ENCODE peak calls at places on chromosome 22, in six cellular contexts. S is A549, W is heart right ventricle, M is brain microvascular endothelial cell, L is lung, G is cardiac muscle cell. C is an unnamed sample.

GRCh38 chr22:43955883-43956286 is 643 bp downstream of the SAMM50 start:
- DNase-seq in S (no peak), W (no peak), M (no peak), L (no peak), G (peak), C (no peak)

GRCh38 chr22:37484115-37485005 is 1.8 kb downstream of the MFNG start:
- DNase-seq in S (no peak), W (peak), M (no peak), L (peak), G (no peak), C (no peak)

GRCh38 chr22:32473388-32473952 is 1.1 kb upstream of the FBXO7 start:
- DNase-seq in S (peak), W (peak), M (peak), L (no peak), G (peak), C (peak)

GRCh38 chr22:28034145-28034759 is 115.2 kb upstream of the PITPNB start:
- DNase-seq in S (no peak), W (no peak), M (no peak), L (peak), G (no peak), C (no peak)

GRCh38 chr22:30243671-30244465 is 2.7 kb downstream of the LIF start:
- DNase-seq in S (no peak), W (no peak), M (no peak), L (no peak), G (no peak), C (no peak)

GRCh38 chr22:36358533-36359171 is 29.1 kb downstream of the MYH9 start:
- DNase-seq in S (no peak), W (no peak), M (no peak), L (no peak), G (no peak), C (no peak)

GRCh38 chr22:30636226-30637077 is 871 bp downstream of the SLC35E4 start:
- DNase-seq in S (peak), W (no peak), M (no peak), L (no peak), G (no peak), C (peak)

GRCh38 chr22:37233751-37234631 is 10.1 kb downstream of the RAC2 start:
- DNase-seq in S (no peak), W (no peak), M (no peak), L (no peak), G (peak), C (no peak)

GRCh38 chr22:44870021-44870420 is 117.6 kb downstream of the ARHGAP8 start:
- DNase-seq in S (peak), W (no peak), M (no peak), L (no peak), G (peak), C (no peak)

GRCh38 chr22:45742866-45743450 is 71.3 kb downstream of the ATXN10 start:
- DNase-seq in S (peak), W (no peak), M (peak), L (peak), G (peak), C (no peak)

GRCh38 chr22:33119044-33119443 is 60.9 kb upstream of the SYN3 start:
- DNase-seq in S (no peak), W (no peak), M (no peak), L (no peak), G (no peak), C (no peak)

GRCh38 chr22:30267382-30268302 is 991 bp upstream of the OSM start:
- DNase-seq in S (no peak), W (no peak), M (no peak), L (no peak), G (no peak), C (no peak)

GRCh38 chr22:39895682-39896081 is 2.1 kb upstream of the ENTHD1 start:
- DNase-seq in S (no peak), W (no peak), M (no peak), L (no peak), G (no peak), C (no peak)

GRCh38 chr22:32607086-32607485 is 132.5 kb downstream of the FBXO7 start:
- DNase-seq in S (no peak), W (no peak), M (no peak), L (no peak), G (no peak), C (no peak)

GRCh38 chr22:28034760-28035401 is 115.8 kb upstream of the PITPNB start:
- DNase-seq in S (no peak), W (peak), M (peak), L (peak), G (peak), C (peak)

GRCh38 chr22:26585104-26585790 is 4.7 kb downstream of the TPST2 start:
- DNase-seq in S (peak), W (peak), M (peak), L (peak), G (peak), C (peak)

GRCh38 chr22:46754826-46755225 is 7.6 kb upstream of the TBC1D22A start:
- DNase-seq in S (no peak), W (no peak), M (no peak), L (no peak), G (no peak), C (no peak)
- H3K27ac ChIP-seq in S (peak), W (peak), M (no peak), L (peak), G (no peak), C (peak)

GRCh38 chr22:50150161-50151129 is 20.1 kb upstream of the PANX2 start:
- DNase-seq in S (no peak), W (no peak), M (no peak), L (no peak), G (no peak), C (no peak)

GRCh38 chr22:50145741-50146439 is 24.6 kb upstream of the PANX2 start:
- DNase-seq in S (no peak), W (no peak), M (no peak), L (no peak), G (no peak), C (no peak)

GRCh38 chr22:50146440-50147228 is 23.9 kb upstream of the PANX2 start:
- DNase-seq in S (peak), W (no peak), M (peak), L (peak), G (peak), C (peak)

GRCh38 chr22:50148991-50149721 is 21.4 kb upstream of the PANX2 start:
- DNase-seq in S (peak), W (no peak), M (peak), L (peak), G (peak), C (peak)

GRCh38 chr22:50148166-50148500 is 22.4 kb upstream of the PANX2 start:
- DNase-seq in S (no peak), W (no peak), M (no peak), L (no peak), G (no peak), C (no peak)
- H3K27ac ChIP-seq in S (no peak), W (no peak), M (no peak), L (no peak), G (no peak), C (no peak)

GRCh38 chr22:42596863-42597530 is 17.7 kb downstream of the POLDIP3 start:
- DNase-seq in S (no peak), W (no peak), M (no peak), L (no peak), G (no peak), C (no peak)

GRCh38 chr22:42601879-42602465 is 12.7 kb downstream of the POLDIP3 start:
- DNase-seq in S (no peak), W (no peak), M (no peak), L (no peak), G (no peak), C (no peak)

GRCh38 chr22:42604403-42604802 is 10.3 kb downstream of the POLDIP3 start:
- DNase-seq in S (no peak), W (no peak), M (peak), L (peak), G (peak), C (no peak)

GRCh38 chr22:42603427-42603826 is 11.3 kb downstream of the POLDIP3 start:
- DNase-seq in S (no peak), W (no peak), M (no peak), L (no peak), G (no peak), C (no peak)

GRCh38 chr22:42602470-42602869 is 12.2 kb downstream of the POLDIP3 start:
- DNase-seq in S (no peak), W (no peak), M (no peak), L (no peak), G (no peak), C (no peak)
- H3K27ac ChIP-seq in S (no peak), W (no peak), M (no peak), L (peak), G (no peak), C (no peak)

DNA sequence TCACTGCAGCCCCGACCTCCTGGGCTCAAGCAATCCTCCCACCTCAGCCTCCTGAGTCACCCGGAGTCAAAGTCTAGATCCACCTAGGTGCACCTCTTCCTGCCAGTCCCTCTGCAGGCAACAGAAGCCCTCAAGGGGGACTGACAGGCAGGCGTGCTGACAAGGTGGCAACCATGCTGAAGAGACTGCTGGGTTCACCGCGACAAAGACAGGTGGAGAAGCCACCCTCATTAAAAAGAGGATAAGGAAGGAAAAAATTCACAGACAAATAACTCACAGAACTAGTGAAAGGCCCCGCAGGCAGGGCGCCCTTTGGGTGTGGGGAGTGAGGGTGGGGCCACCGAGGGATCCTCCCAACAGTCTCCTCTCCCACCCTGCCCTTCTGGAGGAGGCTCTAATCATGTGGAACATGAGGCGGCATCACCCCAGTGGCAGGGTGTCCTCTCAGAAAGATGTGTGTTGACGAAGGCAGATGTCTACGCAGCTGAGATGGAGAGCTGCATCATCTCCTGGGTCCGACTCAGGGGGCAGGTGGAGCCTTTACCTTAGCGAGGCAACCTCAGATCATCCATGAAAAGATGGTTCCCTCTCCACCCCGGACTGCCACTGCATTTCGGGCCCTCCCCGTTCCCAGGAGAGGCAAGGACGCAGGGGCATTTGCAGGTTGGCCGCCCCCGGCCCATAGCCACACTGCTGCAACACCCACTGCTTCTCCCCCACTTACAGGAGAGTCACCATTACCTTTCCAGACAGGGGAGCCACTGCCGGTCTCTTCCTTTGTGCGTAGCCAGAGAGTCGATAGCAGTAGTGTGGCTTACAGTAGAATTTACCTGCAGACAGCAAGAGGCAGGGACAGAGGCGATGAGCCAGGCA is 91.2 kb upstream of the BID start:
- DNase-seq in S (no peak), W (no peak), M (no peak), L (no peak), G (no peak), C (no peak)
- H3K27ac ChIP-seq in S (no peak), W (no peak), M (no peak), L (no peak), G (no peak), C (no peak)

GRCh38 chr22:48701296-48702030 is 1126.2 kb downstream of the BRD1 start:
- DNase-seq in S (no peak), W (no peak), M (no peak), L (no peak), G (no peak), C (no peak)

GRCh38 chr22:48702573-48703264 is 1125.0 kb downstream of the BRD1 start:
- DNase-seq in S (no peak), W (no peak), M (no peak), L (no peak), G (peak), C (peak)

GRCh38 chr22:48699531-48699930 is 1128.1 kb downstream of the BRD1 start:
- DNase-seq in S (no peak), W (no peak), M (no peak), L (no peak), G (no peak), C (no peak)

GRCh38 chr22:48700180-48700565 is 1127.5 kb downstream of the BRD1 start:
- DNase-seq in S (no peak), W (no peak), M (no peak), L (no peak), G (no peak), C (no peak)

DNA sequence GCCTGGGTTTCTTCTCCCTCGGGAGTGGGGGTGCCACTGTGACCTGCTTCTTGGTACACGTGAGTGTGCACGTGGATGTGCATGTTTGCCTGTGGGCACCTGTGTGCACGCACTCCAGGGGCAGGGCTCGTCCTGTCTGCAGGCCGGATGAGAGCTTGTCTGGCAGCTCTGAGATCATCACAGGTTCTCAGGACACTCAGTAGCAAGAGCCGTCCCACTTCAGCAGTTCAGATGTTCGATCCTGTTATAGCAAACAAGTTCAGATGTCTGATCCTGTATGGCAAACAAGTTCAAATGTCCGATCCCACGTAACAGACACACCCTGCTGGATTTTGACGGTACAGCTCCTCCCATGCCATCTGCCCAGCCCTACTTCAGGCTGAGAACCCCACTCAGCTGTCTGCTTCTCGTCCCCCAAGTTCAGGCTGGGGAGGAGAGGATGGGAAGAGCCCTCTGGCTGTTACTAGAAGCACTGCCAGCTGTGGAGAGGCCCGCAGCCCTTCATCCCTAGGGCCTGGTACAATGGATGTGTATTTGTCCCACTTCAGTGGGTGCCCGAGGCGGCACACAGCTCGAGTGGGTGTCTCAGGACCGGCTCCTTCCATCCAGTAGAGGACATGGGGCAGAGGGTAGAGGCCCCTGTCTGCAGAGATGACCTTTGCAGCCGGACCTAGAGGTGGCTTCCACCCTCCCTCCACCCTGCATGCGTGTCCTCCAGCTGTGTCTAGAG is 1126.9 kb downstream of the BRD1 start:
- DNase-seq in S (no peak), W (no peak), M (no peak), L (no peak), G (no peak), C (no peak)
- H3K27ac ChIP-seq in S (no peak), W (no peak), M (no peak), L (no peak), G (no peak), C (no peak)

DNA sequence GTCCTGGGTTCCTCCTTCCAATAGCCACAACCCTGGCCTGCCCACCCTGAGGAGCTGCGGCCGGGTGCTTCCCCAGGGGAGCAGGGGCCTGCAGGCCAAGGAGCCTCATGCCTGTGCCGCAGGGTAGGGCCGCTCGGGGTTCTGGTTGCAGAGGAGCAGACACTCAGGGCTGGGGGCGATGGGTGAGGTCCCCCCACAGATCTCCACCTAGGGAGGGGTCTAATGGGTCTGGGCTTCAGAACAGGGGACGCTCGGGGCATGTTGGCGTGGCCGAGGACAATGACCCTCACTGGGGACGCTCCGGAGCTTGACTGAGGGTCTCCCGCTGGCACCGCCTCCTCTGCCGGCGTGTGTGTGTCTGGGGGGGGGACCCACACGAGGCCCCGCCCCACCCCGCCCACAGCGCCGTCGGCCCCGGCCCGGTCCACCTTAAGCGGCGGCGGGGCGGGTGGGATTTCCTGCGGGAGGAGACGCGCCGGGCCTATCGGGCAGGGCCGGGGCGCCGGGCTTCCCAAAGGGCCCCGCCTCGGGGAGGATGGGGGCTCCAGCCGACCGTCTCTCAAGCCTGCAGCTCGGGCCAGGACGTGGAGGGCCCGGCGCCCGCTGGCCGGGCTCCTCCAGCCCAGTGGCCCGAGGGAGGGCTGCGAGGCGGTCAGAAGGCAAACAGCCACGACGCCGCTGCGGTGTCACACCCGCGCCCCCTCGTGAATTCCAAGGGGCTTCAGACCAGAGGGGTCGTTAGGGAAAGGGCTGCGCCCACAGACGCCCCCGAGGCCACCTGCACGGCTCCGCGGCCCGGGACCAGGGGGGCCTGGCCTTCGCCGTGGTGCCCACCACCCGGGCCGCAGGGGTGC is 638 bp upstream of the ZDHHC8 start:
- DNase-seq in S (peak), W (peak), M (peak), L (peak), G (peak), C (peak)
- H3K27ac ChIP-seq in S (peak), W (peak), M (peak), L (peak), G (peak), C (peak)

GRCh38 chr22:23278883-23279675 is 98.8 kb downstream of the BCR start:
- DNase-seq in S (peak), W (peak), M (no peak), L (peak), G (peak), C (peak)
- H3K27ac ChIP-seq in S (peak), W (no peak), M (no peak), L (peak), G (no peak), C (peak)

GRCh38 chr22:25012743-25013142 is 60.2 kb downstream of the KIAA1671 start:
- DNase-seq in S (no peak), W (no peak), M (no peak), L (no peak), G (no peak), C (no peak)

GRCh38 chr22:25018009-25018408 is 65.5 kb downstream of the KIAA1671 start:
- DNase-seq in S (no peak), W (no peak), M (no peak), L (no peak), G (peak), C (no peak)

GRCh38 chr22:25013634-25014033 is 61.1 kb downstream of the KIAA1671 start:
- DNase-seq in S (no peak), W (peak), M (no peak), L (no peak), G (no peak), C (no peak)

GRCh38 chr22:25016311-25016710 is 63.8 kb downstream of the KIAA1671 start:
- DNase-seq in S (no peak), W (no peak), M (no peak), L (no peak), G (no peak), C (no peak)

DNA sequence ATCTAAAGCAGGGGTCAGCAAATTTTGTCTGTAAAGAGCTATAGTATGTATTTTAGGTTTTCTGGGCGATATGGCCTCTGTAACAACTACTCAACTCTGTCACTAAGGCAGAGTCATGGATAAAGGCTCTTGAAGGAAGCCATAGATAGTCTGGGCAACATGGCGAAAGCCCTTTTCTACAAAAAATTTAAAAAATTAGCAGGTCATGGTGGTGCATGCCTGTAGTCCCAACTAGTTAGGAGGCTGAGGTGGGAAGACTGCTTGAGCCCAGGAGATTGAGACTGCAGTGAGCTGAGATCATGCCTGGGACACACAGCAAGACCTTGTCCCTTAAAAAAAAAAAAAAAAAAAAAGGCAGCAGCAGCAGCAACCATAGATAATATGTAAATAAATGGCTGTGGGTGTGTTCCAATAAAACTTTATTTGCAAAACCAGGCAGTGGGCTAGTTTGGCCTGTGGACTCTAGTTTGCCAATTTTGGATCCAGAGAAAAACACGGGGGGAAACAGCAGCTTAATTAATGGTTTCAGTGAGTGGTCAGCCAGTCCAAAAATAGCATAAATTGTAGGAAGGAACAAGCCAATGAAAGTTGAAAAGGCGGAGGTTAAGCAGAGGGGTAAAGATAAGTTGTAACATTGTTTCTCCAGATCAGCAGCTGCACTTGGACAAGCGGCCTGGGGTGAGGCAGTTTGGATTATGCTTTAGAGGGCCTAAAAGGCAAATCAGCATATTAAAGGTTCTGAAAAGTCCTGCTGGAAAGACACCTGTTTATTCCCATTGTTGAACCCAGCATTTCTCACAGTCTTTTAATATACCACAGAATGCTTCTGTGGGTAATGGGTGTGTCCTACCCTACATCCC is 62.6 kb downstream of the KIAA1671 start:
- DNase-seq in S (no peak), W (no peak), M (no peak), L (no peak), G (no peak), C (no peak)
- H3K27ac ChIP-seq in S (no peak), W (no peak), M (no peak), L (peak), G (peak), C (no peak)

C was measured in pancreas.